ENCODE peak calls at places on chromosome 18, in nine cellular contexts. T, F, Q, W, R, Y, G, E and J are unnamed samples.

GRCh38 chr18:2589345-2590060 is 18.1 kb downstream of the NDC80 start:
- DNase-seq in T (no peak), F (no peak), Q (no peak), W (no peak), R (no peak), Y (no peak), G (no peak), E (no peak), J (no peak)

GRCh38 chr18:28794459-28795245 is 617.7 kb upstream of the CDH2 start:
- DNase-seq in T (no peak), F (no peak), Q (no peak), W (peak), R (no peak), Y (no peak), G (peak), E (no peak), J (no peak)

GRCh38 chr18:28905509-28905908 is 728.6 kb upstream of the CDH2 start:
- DNase-seq in T (no peak), F (no peak), Q (no peak), W (no peak), R (no peak), Y (no peak), G (no peak), E (no peak), J (no peak)

GRCh38 chr18:58117685-58118403 is 73.8 kb downstream of the NEDD4L start:
- DNase-seq in T (peak), F (no peak), Q (peak), W (peak), R (no peak), Y (peak), G (no peak), E (no peak), J (no peak)

GRCh38 chr18:23073996-23074606 is 61.2 kb upstream of the CABLES1 start:
- DNase-seq in T (no peak), F (no peak), Q (no peak), W (no peak), R (no peak), Y (no peak), G (no peak), E (no peak), J (no peak)

GRCh38 chr18:28281400-28281799 is 104.5 kb upstream of the CDH2 start:
- DNase-seq in T (no peak), F (no peak), Q (no peak), W (no peak), R (no peak), Y (no peak), G (no peak), E (no peak), J (no peak)

GRCh38 chr18:12960846-12961397 is 13.1 kb downstream of the SEH1L start:
- DNase-seq in T (no peak), F (no peak), Q (no peak), W (no peak), R (no peak), Y (no peak), G (no peak), E (no peak), J (no peak)

GRCh38 chr18:50826027-50826426 is 6.2 kb upstream of the MRO start:
- DNase-seq in T (no peak), F (no peak), Q (no peak), W (no peak), R (no peak), Y (no peak), G (no peak), E (no peak), J (no peak)

GRCh38 chr18:53152478-53152877 is 812.5 kb downstream of the DCC start:
- DNase-seq in T (no peak), F (no peak), Q (no peak), W (no peak), R (no peak), Y (no peak), G (no peak), E (no peak), J (no peak)

GRCh38 chr18:10397004-10397403 is 57.4 kb upstream of the APCDD1 start:
- DNase-seq in T (no peak), F (no peak), Q (no peak), W (no peak), R (no peak), Y (no peak), G (no peak), E (no peak), J (no peak)

GRCh38 chr18:49059028-49059670 is 108.4 kb upstream of the SMAD7 start:
- DNase-seq in T (no peak), F (no peak), Q (no peak), W (no peak), R (no peak), Y (no peak), G (no peak), E (no peak), J (no peak)

GRCh38 chr18:79404567-79404910 is 8.8 kb downstream of the NFATC1 start:
- DNase-seq in T (no peak), F (peak), Q (peak), W (no peak), R (no peak), Y (no peak), G (no peak), E (no peak), J (peak)

GRCh38 chr18:4068552-4069158 is 386.5 kb downstream of the DLGAP1 start:
- DNase-seq in T (no peak), F (no peak), Q (no peak), W (peak), R (no peak), Y (peak), G (peak), E (peak), J (peak)

DNA sequence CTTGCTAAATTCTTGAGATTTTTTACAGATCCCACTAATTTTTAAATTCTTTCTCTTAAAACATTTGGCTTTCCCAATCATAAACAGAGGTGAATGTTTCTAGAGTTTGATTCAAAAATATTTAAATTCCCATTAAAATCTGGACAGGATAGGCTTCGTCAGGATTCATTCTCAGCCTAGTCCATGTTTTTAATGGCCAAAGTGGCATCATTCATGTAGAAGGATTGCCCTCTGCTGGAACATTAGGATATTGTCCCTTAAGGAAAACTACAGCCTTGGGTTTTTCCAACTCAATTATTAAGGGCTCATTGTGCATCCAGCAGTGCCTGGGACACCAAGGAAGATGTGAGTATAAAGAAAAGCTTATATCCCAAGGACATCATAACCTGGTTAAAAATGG is 71.7 kb downstream of the TPGS2 start:
- DNase-seq in T (no peak), F (no peak), Q (no peak), W (peak), R (no peak), Y (no peak), G (peak), E (no peak), J (no peak)
- TF ChIP-seq CTCF in T (no peak), F (peak), Q (peak), W (peak), R (peak), Y (peak), G (peak), E (peak), J (peak)

GRCh38 chr18:61606759-61607158 is 273.5 kb downstream of the CDH20 start:
- DNase-seq in T (peak), F (peak), Q (peak), W (peak), R (no peak), Y (peak), G (peak), E (peak), J (no peak)

GRCh38 chr18:61609131-61609530 is 275.9 kb downstream of the CDH20 start:
- DNase-seq in T (no peak), F (no peak), Q (no peak), W (no peak), R (no peak), Y (no peak), G (no peak), E (no peak), J (no peak)

GRCh38 chr18:61616111-61616610 is 276.6 kb downstream of the RNF152 start:
- DNase-seq in T (no peak), F (no peak), Q (no peak), W (no peak), R (no peak), Y (no peak), G (no peak), E (no peak), J (no peak)

GRCh38 chr18:61608306-61608705 is 275.1 kb downstream of the CDH20 start:
- DNase-seq in T (no peak), F (no peak), Q (no peak), W (no peak), R (no peak), Y (no peak), G (no peak), E (no peak), J (no peak)

DNA sequence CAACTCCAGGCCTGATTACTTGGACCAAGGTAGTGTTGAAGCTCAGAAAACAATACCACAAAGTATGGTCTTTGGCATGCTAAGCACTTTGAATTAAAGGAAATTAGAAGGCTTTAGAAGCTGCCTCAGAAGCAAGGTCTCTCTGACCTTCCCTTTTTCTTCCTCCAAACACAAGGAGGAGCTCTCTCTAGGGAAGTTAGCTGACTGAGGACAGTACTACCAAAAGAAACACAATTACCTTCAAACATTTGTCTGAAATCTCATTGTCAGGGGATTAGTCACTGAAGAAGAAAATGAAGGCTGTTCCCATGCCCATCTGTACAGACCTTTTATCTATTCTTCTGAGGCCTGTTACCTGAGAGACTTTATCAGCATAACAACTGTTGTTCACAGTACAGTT is 279.3 kb downstream of the CDH20 start:
- DNase-seq in T (no peak), F (no peak), Q (no peak), W (no peak), R (no peak), Y (no peak), G (no peak), E (no peak), J (no peak)
- TF ChIP-seq CTCF in T (no peak), F (no peak), Q (peak), W (no peak), R (no peak), Y (no peak), G (peak), E (no peak), J (no peak)

GRCh38 chr18:38406625-38407024 is 841.0 kb upstream of the CELF4 start:
- DNase-seq in T (no peak), F (no peak), Q (no peak), W (no peak), R (no peak), Y (no peak), G (no peak), E (no peak), J (no peak)

GRCh38 chr18:38397094-38397493 is 831.5 kb upstream of the CELF4 start:
- DNase-seq in T (no peak), F (no peak), Q (no peak), W (no peak), R (no peak), Y (no peak), G (no peak), E (no peak), J (no peak)

GRCh38 chr18:38402509-38402908 is 836.9 kb upstream of the CELF4 start:
- DNase-seq in T (no peak), F (no peak), Q (no peak), W (no peak), R (no peak), Y (no peak), G (no peak), E (no peak), J (no peak)
- TF ChIP-seq CTCF in T (no peak), F (no peak), Q (no peak), W (no peak), R (no peak), Y (no peak), G (no peak), E (no peak), J (no peak)

DNA sequence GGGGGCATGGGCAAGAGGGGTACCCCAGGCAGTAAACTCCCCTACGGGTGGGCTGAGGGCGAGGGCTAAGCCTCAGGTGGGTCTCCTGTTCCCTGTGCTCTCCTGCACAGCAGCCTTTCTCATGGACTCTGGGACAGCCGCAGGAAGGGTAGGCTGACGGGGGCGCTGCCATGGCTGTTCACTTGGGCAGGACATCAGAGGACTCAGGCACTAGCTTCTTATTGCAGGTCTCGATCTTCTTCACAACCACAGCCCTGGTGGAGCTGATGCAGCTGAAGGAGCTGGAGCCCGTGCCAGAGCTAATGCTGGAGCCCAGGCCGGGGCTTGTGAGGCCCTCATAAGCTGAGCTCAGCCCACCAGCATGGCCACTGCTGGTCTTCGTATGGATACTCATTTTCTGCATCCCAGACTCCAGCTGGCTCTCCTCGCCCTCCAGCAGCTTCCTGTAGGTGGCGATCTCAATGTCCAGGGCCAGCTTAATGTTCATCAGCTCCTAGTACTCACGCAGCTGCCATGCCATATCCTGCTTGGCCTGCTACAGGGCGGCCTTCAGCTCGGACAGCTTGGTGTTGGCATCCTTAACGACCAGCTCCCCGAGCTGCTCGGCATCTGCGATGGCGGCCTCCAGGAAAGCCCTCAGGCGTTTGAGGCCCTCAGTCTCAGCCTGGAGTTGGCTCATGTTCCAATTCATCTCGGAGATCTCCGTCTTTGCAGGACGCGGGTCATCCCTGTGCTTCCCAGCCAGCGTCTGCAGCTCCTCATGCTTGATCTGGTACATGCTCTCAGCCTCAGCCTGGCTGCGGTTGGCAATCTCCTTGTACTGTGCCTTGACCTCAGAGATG is 359.8 kb upstream of the SETBP1 start:
- DNase-seq in T (no peak), F (peak), Q (no peak), W (no peak), R (no peak), Y (no peak), G (no peak), E (peak), J (no peak)
- TF ChIP-seq CTCF in T (no peak), F (no peak), Q (no peak), W (no peak), R (no peak), Y (no peak), G (no peak), E (no peak), J (no peak)

DNA sequence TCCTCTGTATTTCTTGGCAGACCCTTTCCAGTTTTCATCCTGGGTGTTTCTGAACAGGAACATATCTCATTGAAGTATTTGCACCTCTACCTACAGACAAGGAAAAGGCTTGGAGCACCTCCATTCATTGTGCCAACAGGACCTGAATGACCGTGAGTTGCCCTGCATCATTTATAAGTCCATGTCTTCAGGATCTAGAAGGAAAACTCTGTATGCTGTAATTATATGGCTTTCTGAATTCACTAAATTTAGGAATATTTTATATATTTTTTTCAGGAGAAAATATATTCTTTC is 402.3 kb upstream of the SLC14A2 start:
- DNase-seq in T (no peak), F (no peak), Q (no peak), W (no peak), R (no peak), Y (no peak), G (no peak), E (no peak), J (no peak)
- TF ChIP-seq CTCF in T (no peak), F (no peak), Q (no peak), W (peak), R (peak), Y (no peak), G (no peak), E (no peak), J (peak)

GRCh38 chr18:42425025-42425424 is 470.0 kb downstream of the PIK3C3 start:
- DNase-seq in T (no peak), F (no peak), Q (no peak), W (no peak), R (no peak), Y (no peak), G (no peak), E (peak), J (no peak)
- TF ChIP-seq CTCF in T (no peak), F (no peak), Q (no peak), W (no peak), R (no peak), Y (no peak), G (no peak), E (no peak), J (no peak)

GRCh38 chr18:47775961-47776360 is 154.5 kb downstream of the SMAD2 start:
- DNase-seq in T (no peak), F (no peak), Q (no peak), W (no peak), R (no peak), Y (no peak), G (no peak), E (no peak), J (no peak)
- TF ChIP-seq CTCF in T (no peak), F (peak), Q (no peak), W (peak), R (no peak), Y (no peak), G (peak), E (no peak), J (no peak)

GRCh38 chr18:39485696-39486095 is 1920.1 kb upstream of the CELF4 start:
- DNase-seq in T (no peak), F (no peak), Q (no peak), W (no peak), R (no peak), Y (no peak), G (no peak), E (no peak), J (no peak)

GRCh38 chr18:39487932-39488331 is 1922.3 kb upstream of the CELF4 start:
- DNase-seq in T (no peak), F (no peak), Q (no peak), W (no peak), R (no peak), Y (no peak), G (no peak), E (no peak), J (no peak)

GRCh38 chr18:39489426-39489825 is 1923.8 kb upstream of the CELF4 start:
- DNase-seq in T (no peak), F (no peak), Q (no peak), W (no peak), R (no peak), Y (no peak), G (no peak), E (no peak), J (no peak)

GRCh38 chr18:39481281-39481680 is 1915.7 kb upstream of the CELF4 start:
- DNase-seq in T (no peak), F (no peak), Q (no peak), W (no peak), R (no peak), Y (no peak), G (no peak), E (no peak), J (no peak)

DNA sequence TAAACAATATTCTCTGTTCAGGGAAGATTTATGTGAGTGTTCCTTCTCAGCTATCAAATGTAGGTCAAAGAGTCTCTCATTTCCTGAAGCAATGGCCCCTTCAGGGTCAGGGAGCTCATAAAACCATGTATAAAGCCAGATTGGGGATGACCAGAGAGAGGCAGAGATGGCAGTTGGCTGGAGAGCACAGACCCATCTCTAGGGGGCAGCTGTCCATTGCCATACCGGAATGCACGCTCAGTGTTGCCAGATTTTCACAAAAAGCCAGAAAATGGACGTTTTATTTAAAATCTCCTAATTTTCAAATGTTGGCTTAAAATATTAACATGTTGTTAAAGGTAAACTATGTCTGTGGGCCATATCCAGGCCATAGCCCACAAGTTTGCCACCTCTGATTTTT is 1920.7 kb upstream of the CELF4 start:
- DNase-seq in T (no peak), F (no peak), Q (no peak), W (no peak), R (no peak), Y (no peak), G (no peak), E (peak), J (no peak)
- TF ChIP-seq CTCF in T (no peak), F (no peak), Q (no peak), W (no peak), R (peak), Y (no peak), G (no peak), E (no peak), J (no peak)